ENCODE peak calls at places on chromosomes 5 and 9, in six cellular contexts. One of them, this sample, is unnamed.

GRCh38 chr5:15034379-15034778 is 162.8 kb upstream of the ANKH start:
- DNase-seq in AML-193: no peak
- DNase-seq in mesenchymal stem cell: no peak
- DNase-seq in psoas muscle: no peak
- DNase-seq in T-cell: no peak
- DNase-seq in NCI-H2171 treated with DMSO at 0.1 percent for 48 hours: no peak
- DNase-seq in this sample: no peak

GRCh38 chr9:97900738-97901565 is 21.3 kb downstream of the TRMO start:
- DNase-seq in AML-193: peak
- DNase-seq in T-cell: no peak
- DNase-seq in mesenchymal stem cell: peak
- DNase-seq in NCI-H2171 treated with DMSO at 0.1 percent for 48 hours: peak
- DNase-seq in psoas muscle: no peak
- DNase-seq in this sample: no peak

GRCh38 chr5:170247363-170247762 is 14.6 kb downstream of the C5orf58 start:
- DNase-seq in mesenchymal stem cell: no peak
- DNase-seq in AML-193: no peak
- DNase-seq in psoas muscle: no peak
- DNase-seq in T-cell: no peak
- DNase-seq in NCI-H2171 treated with DMSO at 0.1 percent for 48 hours: no peak
- DNase-seq in this sample: no peak

GRCh38 chr5:57598097-57598496 is 115.5 kb upstream of the ACTBL2 start:
- DNase-seq in AML-193: no peak
- DNase-seq in psoas muscle: no peak
- DNase-seq in NCI-H2171 treated with DMSO at 0.1 percent for 48 hours: no peak
- DNase-seq in mesenchymal stem cell: no peak
- DNase-seq in T-cell: no peak
- DNase-seq in this sample: no peak

GRCh38 chr5:134245101-134245604 is 19.3 kb upstream of the PPP2CA start:
- DNase-seq in AML-193: no peak
- DNase-seq in NCI-H2171 treated with DMSO at 0.1 percent for 48 hours: no peak
- DNase-seq in T-cell: no peak
- DNase-seq in mesenchymal stem cell: peak
- DNase-seq in psoas muscle: no peak
- DNase-seq in this sample: no peak

GRCh38 chr9:8366161-8366926 is 566.8 kb upstream of the DMAC1 start:
- DNase-seq in NCI-H2171 treated with DMSO at 0.1 percent for 48 hours: no peak
- DNase-seq in mesenchymal stem cell: no peak
- DNase-seq in T-cell: no peak
- DNase-seq in psoas muscle: no peak
- DNase-seq in AML-193: no peak
- DNase-seq in this sample: no peak

GRCh38 chr5:141934099-141934844 is 10.6 kb downstream of the DELE1 start:
- DNase-seq in AML-193: no peak
- DNase-seq in psoas muscle: no peak
- DNase-seq in NCI-H2171 treated with DMSO at 0.1 percent for 48 hours: peak
- DNase-seq in T-cell: no peak
- DNase-seq in mesenchymal stem cell: no peak
- DNase-seq in this sample: no peak

GRCh38 chr5:97009212-97009898 is 73.5 kb downstream of the LNPEP start:
- DNase-seq in mesenchymal stem cell: peak
- DNase-seq in AML-193: peak
- DNase-seq in NCI-H2171 treated with DMSO at 0.1 percent for 48 hours: peak
- DNase-seq in T-cell: no peak
- DNase-seq in psoas muscle: no peak
- DNase-seq in this sample: no peak

GRCh38 chr9:34190996-34191892 is 12.4 kb downstream of the UBAP1 start:
- DNase-seq in T-cell: no peak
- DNase-seq in mesenchymal stem cell: peak
- DNase-seq in AML-193: no peak
- DNase-seq in psoas muscle: no peak
- DNase-seq in NCI-H2171 treated with DMSO at 0.1 percent for 48 hours: no peak
- DNase-seq in this sample: no peak

GRCh38 chr5:406041-406440 is 36.9 kb upstream of the EXOC3 start:
- DNase-seq in T-cell: no peak
- DNase-seq in NCI-H2171 treated with DMSO at 0.1 percent for 48 hours: no peak
- DNase-seq in psoas muscle: peak
- DNase-seq in AML-193: no peak
- DNase-seq in mesenchymal stem cell: no peak
- DNase-seq in this sample: no peak

GRCh38 chr9:86093788-86094555 is 5.4 kb downstream of the GOLM1 start:
- DNase-seq in mesenchymal stem cell: peak
- DNase-seq in AML-193: no peak
- DNase-seq in NCI-H2171 treated with DMSO at 0.1 percent for 48 hours: no peak
- DNase-seq in T-cell: no peak
- DNase-seq in psoas muscle: no peak
- DNase-seq in this sample: no peak

GRCh38 chr5:179244051-179244450 is 101.2 kb downstream of the ADAMTS2 start:
- DNase-seq in NCI-H2171 treated with DMSO at 0.1 percent for 48 hours: peak
- DNase-seq in AML-193: no peak
- DNase-seq in mesenchymal stem cell: no peak
- DNase-seq in psoas muscle: no peak
- DNase-seq in T-cell: no peak
- DNase-seq in this sample: peak

GRCh38 chr9:127187231-127187956 is 65.0 kb upstream of the ANGPTL2 start:
- DNase-seq in T-cell: no peak
- DNase-seq in psoas muscle: peak
- DNase-seq in AML-193: no peak
- DNase-seq in NCI-H2171 treated with DMSO at 0.1 percent for 48 hours: peak
- DNase-seq in mesenchymal stem cell: peak
- DNase-seq in this sample: peak

GRCh38 chr5:117888688-117889087 is 1099.7 kb downstream of the DTWD2 start:
- DNase-seq in T-cell: no peak
- DNase-seq in AML-193: peak
- DNase-seq in psoas muscle: no peak
- DNase-seq in NCI-H2171 treated with DMSO at 0.1 percent for 48 hours: no peak
- DNase-seq in mesenchymal stem cell: peak
- DNase-seq in this sample: no peak

GRCh38 chr9:97638666-97639065 is 5.0 kb downstream of the NCBP1 start:
- DNase-seq in psoas muscle: no peak
- DNase-seq in NCI-H2171 treated with DMSO at 0.1 percent for 48 hours: no peak
- DNase-seq in AML-193: peak
- DNase-seq in mesenchymal stem cell: peak
- DNase-seq in T-cell: no peak
- DNase-seq in this sample: no peak

GRCh38 chr9:35682083-35682482 is 7.6 kb downstream of the TPM2 start:
- DNase-seq in NCI-H2171 treated with DMSO at 0.1 percent for 48 hours: no peak
- DNase-seq in T-cell: no peak
- DNase-seq in psoas muscle: no peak
- DNase-seq in AML-193: no peak
- DNase-seq in mesenchymal stem cell: no peak
- DNase-seq in this sample: no peak